ENCODE peak calls at places on chromosomes 2 and 18, in seven cellular contexts. One of them, this sample, is unnamed.

GRCh38 chr2:130336150-130336876 is 6.4 kb upstream of the IMP4 start:
- DNase-seq in thoracic aorta: no peak
- DNase-seq in HCT116: no peak
- DNase-seq in IMR-90: no peak
- DNase-seq in GM23338: peak; percentile 17
- DNase-seq in upper lobe of right lung: no peak
- DNase-seq in heart right ventricle: no peak
- DNase-seq in this sample: no peak

GRCh38 chr2:72106978-72107377 is 40.7 kb downstream of the CYP26B1 start:
- DNase-seq in thoracic aorta: no peak
- DNase-seq in HCT116: no peak
- DNase-seq in IMR-90: no peak
- DNase-seq in GM23338: no peak
- DNase-seq in upper lobe of right lung: no peak
- DNase-seq in heart right ventricle: no peak
- DNase-seq in this sample: no peak

GRCh38 chr2:55163258-55163657 is 68.8 kb downstream of the CLHC1 start:
- DNase-seq in thoracic aorta: no peak
- DNase-seq in HCT116: no peak
- DNase-seq in IMR-90: peak; percentile 71
- DNase-seq in GM23338: no peak
- DNase-seq in upper lobe of right lung: no peak
- DNase-seq in heart right ventricle: no peak
- DNase-seq in this sample: peak; percentile 35

GRCh38 chr2:165015052-165015642 is 59.8 kb upstream of the SLC38A11 start:
- DNase-seq in thoracic aorta: no peak
- DNase-seq in HCT116: peak; percentile 44
- DNase-seq in IMR-90: peak; percentile 59
- DNase-seq in GM23338: peak; percentile 83
- DNase-seq in upper lobe of right lung: peak; percentile 71
- DNase-seq in heart right ventricle: peak; percentile 49
- DNase-seq in this sample: peak; percentile 73

GRCh38 chr2:116787808-116788207 is 1026.7 kb upstream of the DDX18 start:
- DNase-seq in thoracic aorta: no peak
- DNase-seq in HCT116: no peak
- DNase-seq in IMR-90: no peak
- DNase-seq in GM23338: no peak
- DNase-seq in upper lobe of right lung: no peak
- DNase-seq in heart right ventricle: no peak
- DNase-seq in this sample: no peak

GRCh38 chr2:36450466-36451196 is 95.1 kb downstream of the CRIM1 start:
- DNase-seq in thoracic aorta: no peak
- DNase-seq in HCT116: no peak
- DNase-seq in IMR-90: peak; percentile 89
- DNase-seq in GM23338: no peak
- DNase-seq in upper lobe of right lung: no peak
- DNase-seq in heart right ventricle: no peak
- DNase-seq in this sample: peak; percentile 82

GRCh38 chr2:44118257-44118656 is 50.4 kb upstream of the PPM1B start:
- DNase-seq in thoracic aorta: no peak
- DNase-seq in HCT116: no peak
- DNase-seq in IMR-90: peak; percentile 34
- DNase-seq in GM23338: no peak
- DNase-seq in upper lobe of right lung: no peak
- DNase-seq in heart right ventricle: no peak
- DNase-seq in this sample: peak; percentile 53

GRCh38 chr2:5530022-5530696 is 162.0 kb upstream of the SOX11 start:
- DNase-seq in thoracic aorta: no peak
- DNase-seq in HCT116: no peak
- DNase-seq in IMR-90: no peak
- DNase-seq in GM23338: no peak
- DNase-seq in upper lobe of right lung: no peak
- DNase-seq in heart right ventricle: no peak
- DNase-seq in this sample: no peak

GRCh38 chr18:66329716-66330115 is 274.2 kb downstream of the CDH19 start:
- DNase-seq in thoracic aorta: no peak
- DNase-seq in HCT116: no peak
- DNase-seq in IMR-90: no peak
- DNase-seq in GM23338: no peak
- DNase-seq in upper lobe of right lung: no peak
- DNase-seq in heart right ventricle: no peak
- DNase-seq in this sample: no peak

GRCh38 chr2:8251291-8251690 is 430.6 kb upstream of the ID2 start:
- DNase-seq in thoracic aorta: no peak
- DNase-seq in HCT116: no peak
- DNase-seq in IMR-90: no peak
- DNase-seq in GM23338: no peak
- DNase-seq in upper lobe of right lung: no peak
- DNase-seq in heart right ventricle: no peak
- DNase-seq in this sample: no peak

GRCh38 chr18:63440897-63441296 is 18.6 kb upstream of the VPS4B start:
- DNase-seq in thoracic aorta: no peak
- DNase-seq in HCT116: no peak
- DNase-seq in IMR-90: no peak
- DNase-seq in GM23338: no peak
- DNase-seq in upper lobe of right lung: no peak
- DNase-seq in heart right ventricle: no peak
- DNase-seq in this sample: no peak

GRCh38 chr2:150570712-150571111 is 83.2 kb upstream of the RND3 start:
- DNase-seq in thoracic aorta: no peak
- DNase-seq in HCT116: no peak
- DNase-seq in IMR-90: peak; percentile 96
- DNase-seq in GM23338: no peak
- DNase-seq in upper lobe of right lung: no peak
- DNase-seq in heart right ventricle: no peak
- DNase-seq in this sample: peak; percentile 87

GRCh38 chr2:234091432-234091879 is 41.0 kb downstream of the SPP2 start:
- DNase-seq in thoracic aorta: no peak
- DNase-seq in HCT116: no peak
- DNase-seq in IMR-90: no peak
- DNase-seq in GM23338: peak; percentile 6
- DNase-seq in upper lobe of right lung: no peak
- DNase-seq in heart right ventricle: no peak
- DNase-seq in this sample: peak; percentile 60

GRCh38 chr2:33013684-33014110 is 66.9 kb downstream of the LTBP1 start:
- DNase-seq in thoracic aorta: no peak
- DNase-seq in HCT116: no peak
- DNase-seq in IMR-90: peak; percentile 47
- DNase-seq in GM23338: no peak
- DNase-seq in upper lobe of right lung: no peak
- DNase-seq in heart right ventricle: no peak
- DNase-seq in this sample: peak; percentile 31

GRCh38 chr2:152950125-152950524 is 231.7 kb downstream of the ARL6IP6 start:
- DNase-seq in thoracic aorta: no peak
- DNase-seq in HCT116: no peak
- DNase-seq in IMR-90: no peak
- DNase-seq in GM23338: peak; percentile 62
- DNase-seq in upper lobe of right lung: no peak
- DNase-seq in heart right ventricle: no peak
- DNase-seq in this sample: peak; percentile 4

GRCh38 chr18:62784338-62784965 is 69.1 kb downstream of the PHLPP1 start:
- DNase-seq in thoracic aorta: no peak
- DNase-seq in HCT116: no peak
- DNase-seq in IMR-90: peak; percentile 25
- DNase-seq in GM23338: no peak
- DNase-seq in upper lobe of right lung: no peak
- DNase-seq in heart right ventricle: no peak
- DNase-seq in this sample: peak; percentile 38

GRCh38 chr18:58195278-58195721 is 151.3 kb downstream of the NEDD4L start:
- DNase-seq in thoracic aorta: no peak
- DNase-seq in HCT116: no peak
- DNase-seq in IMR-90: no peak
- DNase-seq in GM23338: peak; percentile 80
- DNase-seq in upper lobe of right lung: peak; percentile 70
- DNase-seq in heart right ventricle: no peak
- DNase-seq in this sample: no peak

GRCh38 chr2:31322376-31322775 is 88.4 kb downstream of the EHD3 start:
- DNase-seq in thoracic aorta: no peak
- DNase-seq in HCT116: no peak
- DNase-seq in IMR-90: peak; percentile 68
- DNase-seq in GM23338: no peak
- DNase-seq in upper lobe of right lung: no peak
- DNase-seq in heart right ventricle: no peak
- DNase-seq in this sample: no peak

GRCh38 chr18:63994783-63995399 is 25.0 kb downstream of the SERPINB8 start:
- DNase-seq in thoracic aorta: no peak
- DNase-seq in HCT116: peak; percentile 22
- DNase-seq in IMR-90: peak; percentile 61
- DNase-seq in GM23338: peak; percentile 78
- DNase-seq in upper lobe of right lung: no peak
- DNase-seq in heart right ventricle: no peak
- DNase-seq in this sample: peak; percentile 70

DNA sequence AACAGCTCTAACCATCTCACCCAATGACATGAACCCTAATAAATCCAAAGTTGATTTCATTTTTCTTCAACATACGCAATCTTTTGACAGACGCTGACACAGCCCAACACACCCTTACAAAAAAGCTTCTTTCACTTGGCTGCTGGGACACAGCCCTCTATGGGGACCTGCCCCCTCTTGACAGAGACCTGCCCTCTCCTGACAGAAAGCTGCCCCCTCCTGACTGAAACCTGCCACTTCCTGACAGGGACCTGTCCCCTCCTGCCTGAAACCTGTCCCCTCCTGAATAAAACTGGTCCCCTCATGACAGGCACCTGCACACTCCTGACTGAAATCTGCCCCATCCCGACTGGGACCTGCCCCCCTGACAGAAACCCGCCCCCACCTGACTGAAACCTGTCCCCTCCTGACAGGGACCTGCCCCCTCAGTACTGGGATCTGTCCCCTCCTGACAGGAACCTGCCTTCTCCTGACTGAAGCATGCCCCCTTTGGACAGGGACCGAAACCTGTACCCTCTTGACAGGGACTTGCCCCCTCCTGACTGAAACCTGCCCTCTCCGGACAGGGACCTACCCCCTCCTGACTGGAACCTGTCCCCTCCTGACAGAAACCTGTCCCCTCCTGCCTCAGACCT is 87.9 kb downstream of the PXDN start:
- DNase-seq in thoracic aorta: no peak
- DNase-seq in HCT116: no peak
- DNase-seq in IMR-90: no peak
- DNase-seq in GM23338: peak; percentile 40
- DNase-seq in upper lobe of right lung: no peak
- DNase-seq in heart right ventricle: no peak
- DNase-seq in this sample: no peak
- TF ChIP-seq CTCF in thoracic aorta: no peak
- TF ChIP-seq CTCF in HCT116: no peak
- TF ChIP-seq CTCF in IMR-90: no peak
- TF ChIP-seq CTCF in GM23338: peak; percentile 26
- TF ChIP-seq CTCF in upper lobe of right lung: no peak
- TF ChIP-seq CTCF in heart right ventricle: no peak
- TF ChIP-seq CTCF in this sample: no peak

GRCh38 chr2:84906900-84907714 is 1.7 kb downstream of the TMSB10 start:
- DNase-seq in thoracic aorta: no peak
- DNase-seq in HCT116: peak; percentile 83
- DNase-seq in IMR-90: peak; percentile 75
- DNase-seq in GM23338: peak; percentile 84
- DNase-seq in upper lobe of right lung: peak; percentile 84
- DNase-seq in heart right ventricle: peak; percentile 73
- DNase-seq in this sample: peak; percentile 95

GRCh38 chr2:84904717-84905174 is 710 bp upstream of the TMSB10 start:
- DNase-seq in thoracic aorta: no peak
- DNase-seq in HCT116: no peak
- DNase-seq in IMR-90: peak; percentile 55
- DNase-seq in GM23338: peak; percentile 83
- DNase-seq in upper lobe of right lung: peak; percentile 92
- DNase-seq in heart right ventricle: peak; percentile 79
- DNase-seq in this sample: peak; percentile 77

GRCh38 chr2:84904151-84904550 is 1.3 kb upstream of the TMSB10 start:
- DNase-seq in thoracic aorta: no peak
- DNase-seq in HCT116: no peak
- DNase-seq in IMR-90: no peak
- DNase-seq in GM23338: no peak
- DNase-seq in upper lobe of right lung: no peak
- DNase-seq in heart right ventricle: no peak
- DNase-seq in this sample: no peak

GRCh38 chr2:84906108-84906899 is 848 bp downstream of the TMSB10 start:
- DNase-seq in thoracic aorta: no peak
- DNase-seq in HCT116: no peak
- DNase-seq in IMR-90: no peak
- DNase-seq in GM23338: no peak
- DNase-seq in upper lobe of right lung: peak; percentile 88
- DNase-seq in heart right ventricle: peak; percentile 45
- DNase-seq in this sample: no peak

GRCh38 chr2:84905181-84906107 is at the start of gene TMSB10:
- DNase-seq in thoracic aorta: no peak
- DNase-seq in HCT116: no peak
- DNase-seq in IMR-90: peak; percentile 80
- DNase-seq in GM23338: peak; percentile 64
- DNase-seq in upper lobe of right lung: peak; percentile 94
- DNase-seq in heart right ventricle: peak; percentile 92
- DNase-seq in this sample: peak; percentile 85
- TF ChIP-seq CTCF in thoracic aorta: no peak
- TF ChIP-seq CTCF in HCT116: no peak
- TF ChIP-seq CTCF in IMR-90: peak; percentile 19
- TF ChIP-seq CTCF in GM23338: no peak
- TF ChIP-seq CTCF in upper lobe of right lung: peak; percentile 17
- TF ChIP-seq CTCF in heart right ventricle: peak; percentile 17
- TF ChIP-seq CTCF in this sample: no peak

DNA sequence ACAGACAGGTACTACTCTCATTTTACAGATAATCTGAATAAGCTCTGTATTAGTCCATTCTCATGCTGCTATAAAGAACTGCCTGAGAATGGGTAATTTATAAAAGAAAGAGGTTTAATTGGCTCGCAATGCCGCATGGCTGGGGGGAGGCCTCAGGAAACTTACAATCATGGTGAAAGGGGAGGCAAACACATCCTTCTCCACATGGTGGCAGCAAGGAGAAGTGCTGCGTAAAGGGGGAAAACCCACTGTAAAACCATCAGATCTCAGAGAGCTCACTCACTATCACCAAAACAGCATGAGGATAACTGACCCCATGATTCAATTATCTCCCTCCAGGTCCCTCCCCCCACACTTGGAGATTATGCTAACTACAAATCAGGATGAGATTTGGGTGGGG is 254.4 kb downstream of the KCNE4 start:
- DNase-seq in thoracic aorta: no peak
- DNase-seq in HCT116: peak; percentile 28
- DNase-seq in IMR-90: peak; percentile 49
- DNase-seq in GM23338: peak; percentile 79
- DNase-seq in upper lobe of right lung: no peak
- DNase-seq in heart right ventricle: no peak
- DNase-seq in this sample: peak; percentile 53
- TF ChIP-seq CTCF in thoracic aorta: no peak
- TF ChIP-seq CTCF in HCT116: peak; percentile 25
- TF ChIP-seq CTCF in IMR-90: peak; percentile 47
- TF ChIP-seq CTCF in GM23338: peak; percentile 71
- TF ChIP-seq CTCF in upper lobe of right lung: no peak
- TF ChIP-seq CTCF in heart right ventricle: peak; percentile 21
- TF ChIP-seq CTCF in this sample: peak; percentile 65

DNA sequence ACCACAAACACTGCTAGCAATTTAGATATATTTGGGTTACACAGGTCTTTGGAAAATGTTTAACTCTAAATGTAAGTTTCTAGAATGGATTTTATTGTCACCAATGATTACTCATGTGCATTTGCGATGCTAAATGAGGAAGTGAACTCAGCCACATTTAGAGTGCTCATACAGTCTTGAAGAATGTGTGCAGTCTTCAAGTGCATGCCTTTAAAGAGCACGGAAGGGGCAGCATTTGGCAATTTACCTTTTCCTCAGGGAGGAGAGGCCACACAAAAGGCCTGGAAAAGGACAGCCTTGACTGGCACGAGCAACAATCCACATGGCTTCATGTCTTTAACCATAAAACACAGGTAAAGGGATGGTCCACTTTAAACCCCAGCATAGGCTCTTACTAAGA is 78.5 kb upstream of the STK17B start:
- DNase-seq in thoracic aorta: no peak
- DNase-seq in HCT116: no peak
- DNase-seq in IMR-90: peak; percentile 68
- DNase-seq in GM23338: no peak
- DNase-seq in upper lobe of right lung: no peak
- DNase-seq in heart right ventricle: no peak
- DNase-seq in this sample: no peak
- TF ChIP-seq CTCF in thoracic aorta: no peak
- TF ChIP-seq CTCF in HCT116: no peak
- TF ChIP-seq CTCF in IMR-90: no peak
- TF ChIP-seq CTCF in GM23338: no peak
- TF ChIP-seq CTCF in upper lobe of right lung: no peak
- TF ChIP-seq CTCF in heart right ventricle: no peak
- TF ChIP-seq CTCF in this sample: no peak